ENCODE peak calls at places on chromosomes 12 and 14, in four cellular contexts. One of them, this sample, is unnamed.
A peak's percentile ranks its signal among the peaks of the same experiment; 100 is the strongest.

GRCh38 chr12:113712481-113712880 is 240.8 kb upstream of the LHX5 start:
- DNase-seq in GM20000: no peak
- DNase-seq in osteoblast: no peak
- DNase-seq in Peyer's patch: no peak
- DNase-seq in this sample: peak; percentile 40

GRCh38 chr14:56807586-56808168 is 2.6 kb downstream of the OTX2 start:
- DNase-seq in GM20000: no peak
- DNase-seq in osteoblast: no peak
- DNase-seq in Peyer's patch: no peak
- DNase-seq in this sample: peak; percentile 29

GRCh38 chr14:101068293-101068957 is 164.9 kb upstream of the RTL1 start:
- DNase-seq in GM20000: no peak
- DNase-seq in osteoblast: no peak
- DNase-seq in Peyer's patch: peak; percentile 31
- DNase-seq in this sample: peak; percentile 76

GRCh38 chr12:32997471-32997870 is 100.9 kb upstream of the PKP2 start:
- DNase-seq in GM20000: no peak
- DNase-seq in osteoblast: no peak
- DNase-seq in Peyer's patch: no peak
- DNase-seq in this sample: no peak

GRCh38 chr12:29157486-29157946 is 8.4 kb downstream of the FAR2 start:
- DNase-seq in GM20000: no peak
- DNase-seq in osteoblast: no peak
- DNase-seq in Peyer's patch: no peak
- DNase-seq in this sample: no peak

GRCh38 chr14:98599082-98599481 is 672.9 kb downstream of the BCL11B start:
- DNase-seq in GM20000: no peak
- DNase-seq in osteoblast: no peak
- DNase-seq in Peyer's patch: no peak
- DNase-seq in this sample: no peak

GRCh38 chr12:121791671-121792496 is 1.6 kb downstream of the RHOF start:
- DNase-seq in GM20000: no peak
- DNase-seq in osteoblast: peak; percentile 81
- DNase-seq in Peyer's patch: peak; percentile 91
- DNase-seq in this sample: no peak

GRCh38 chr12:47078086-47078395 is 1.4 kb upstream of the PCED1B start:
- DNase-seq in GM20000: no peak
- DNase-seq in osteoblast: no peak
- DNase-seq in Peyer's patch: no peak
- DNase-seq in this sample: no peak

GRCh38 chr14:103143535-103143934 is 20.3 kb downstream of the TNFAIP2 start:
- DNase-seq in GM20000: no peak
- DNase-seq in osteoblast: no peak
- DNase-seq in Peyer's patch: no peak
- DNase-seq in this sample: no peak

GRCh38 chr12:96210376-96211055 is 16.3 kb downstream of the ELK3 start:
- DNase-seq in GM20000: peak; percentile 35
- DNase-seq in osteoblast: no peak
- DNase-seq in Peyer's patch: peak; percentile 68
- DNase-seq in this sample: no peak

GRCh38 chr14:61388976-61389576 is 67.7 kb downstream of the PRKCH start:
- DNase-seq in GM20000: no peak
- DNase-seq in osteoblast: no peak
- DNase-seq in Peyer's patch: no peak
- DNase-seq in this sample: no peak

GRCh38 chr12:93325855-93326254 is 51.9 kb upstream of the NUDT4 start:
- DNase-seq in GM20000: no peak
- DNase-seq in osteoblast: peak; percentile 50
- DNase-seq in Peyer's patch: no peak
- DNase-seq in this sample: no peak

GRCh38 chr14:105075364-105076295 is 10.4 kb upstream of the GPR132 start:
- DNase-seq in GM20000: peak; percentile 89
- DNase-seq in osteoblast: peak; percentile 87
- DNase-seq in Peyer's patch: peak; percentile 81
- DNase-seq in this sample: peak; percentile 62

GRCh38 chr14:101226603-101227425 is 323.3 kb upstream of the RTL1 start:
- DNase-seq in GM20000: no peak
- DNase-seq in osteoblast: no peak
- DNase-seq in Peyer's patch: no peak
- DNase-seq in this sample: no peak

GRCh38 chr12:132300789-132301722 is 28.3 kb downstream of the GALNT9 start:
- DNase-seq in GM20000: no peak
- DNase-seq in osteoblast: no peak
- DNase-seq in Peyer's patch: no peak
- DNase-seq in this sample: peak; percentile 59

GRCh38 chr12:107306141-107306670 is 212.9 kb upstream of the CRY1 start:
- DNase-seq in GM20000: no peak
- DNase-seq in osteoblast: no peak
- DNase-seq in Peyer's patch: no peak
- DNase-seq in this sample: no peak

GRCh38 chr12:113040722-113041168 is 15.8 kb upstream of the DTX1 start:
- DNase-seq in GM20000: no peak
- DNase-seq in osteoblast: no peak
- DNase-seq in Peyer's patch: peak; percentile 67
- DNase-seq in this sample: no peak

GRCh38 chr12:108842364-108842763 is 15.0 kb downstream of the SSH1 start:
- DNase-seq in GM20000: no peak
- DNase-seq in osteoblast: no peak
- DNase-seq in Peyer's patch: no peak
- DNase-seq in this sample: no peak

GRCh38 chr14:65356327-65356836 is 56.1 kb upstream of the FUT8 start:
- DNase-seq in GM20000: no peak
- DNase-seq in osteoblast: peak; percentile 83
- DNase-seq in Peyer's patch: peak; percentile 67
- DNase-seq in this sample: no peak

GRCh38 chr12:72017054-72017651 is 78.5 kb downstream of the TPH2 start:
- DNase-seq in GM20000: peak; percentile 58
- DNase-seq in osteoblast: peak; percentile 25
- DNase-seq in Peyer's patch: peak; percentile 80
- DNase-seq in this sample: peak; percentile 74

GRCh38 chr14:38404616-38405015 is 148.7 kb upstream of the CLEC14A start:
- DNase-seq in GM20000: no peak
- DNase-seq in osteoblast: no peak
- DNase-seq in Peyer's patch: no peak
- DNase-seq in this sample: no peak

GRCh38 chr14:35789651-35790050 is 19.4 kb downstream of the RALGAPA1 start:
- DNase-seq in GM20000: no peak
- DNase-seq in osteoblast: no peak
- DNase-seq in Peyer's patch: no peak
- DNase-seq in this sample: no peak

GRCh38 chr14:100617715-100618693 is 30.8 kb upstream of the BEGAIN start:
- DNase-seq in GM20000: no peak
- DNase-seq in osteoblast: peak; percentile 83
- DNase-seq in Peyer's patch: peak; percentile 47
- DNase-seq in this sample: no peak

GRCh38 chr12:122983789-122984515 is 3.5 kb downstream of the ARL6IP4 start:
- DNase-seq in GM20000: no peak
- DNase-seq in osteoblast: peak; percentile 95
- DNase-seq in Peyer's patch: no peak
- DNase-seq in this sample: no peak

GRCh38 chr12:107497231-107497630 is 188.4 kb upstream of the PWP1 start:
- DNase-seq in GM20000: no peak
- DNase-seq in osteoblast: no peak
- DNase-seq in Peyer's patch: no peak
- DNase-seq in this sample: no peak

GRCh38 chr12:100845095-100845494 is 50.5 kb downstream of the ANO4 start:
- DNase-seq in GM20000: no peak
- DNase-seq in osteoblast: no peak
- DNase-seq in Peyer's patch: no peak
- DNase-seq in this sample: no peak

GRCh38 chr12:87054225-87054624 is 798.0 kb upstream of the MGAT4C start:
- DNase-seq in GM20000: no peak
- DNase-seq in osteoblast: no peak
- DNase-seq in Peyer's patch: no peak
- DNase-seq in this sample: no peak

GRCh38 chr12:11981174-11981733 is 89.5 kb upstream of the BCL2L14 start:
- DNase-seq in GM20000: peak; percentile 71
- DNase-seq in osteoblast: peak; percentile 71
- DNase-seq in Peyer's patch: no peak
- DNase-seq in this sample: no peak

GRCh38 chr12:52413787-52414345 is 7.7 kb upstream of the KRT82 start:
- DNase-seq in GM20000: no peak
- DNase-seq in osteoblast: no peak
- DNase-seq in Peyer's patch: no peak
- DNase-seq in this sample: no peak
- TF ChIP-seq CTCF in GM20000: no peak
- TF ChIP-seq CTCF in osteoblast: no peak
- TF ChIP-seq CTCF in Peyer's patch: no peak
- TF ChIP-seq CTCF in this sample: no peak

DNA sequence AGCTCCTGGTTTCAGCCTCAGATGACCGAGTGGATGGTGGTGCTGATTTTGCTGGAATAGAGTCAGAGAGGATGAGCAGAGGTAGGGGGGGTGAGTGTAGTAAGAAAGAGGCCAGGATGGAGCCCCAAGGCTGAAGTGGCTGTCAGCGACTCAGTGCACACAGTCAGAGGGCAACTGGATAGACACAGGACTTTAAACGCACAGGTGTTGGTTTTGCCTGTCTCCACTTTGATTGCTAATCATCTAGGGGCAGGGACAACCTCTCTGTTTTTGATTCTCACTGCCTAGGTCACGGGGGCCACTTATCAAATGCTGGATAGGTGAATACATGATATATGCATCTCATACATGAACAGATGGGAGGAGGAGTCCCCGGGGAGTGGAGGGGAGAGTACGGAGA is 99.5 kb downstream of the EGLN3 start:
- DNase-seq in GM20000: no peak
- DNase-seq in osteoblast: no peak
- DNase-seq in Peyer's patch: no peak
- DNase-seq in this sample: peak; percentile 57
- TF ChIP-seq CTCF in GM20000: no peak
- TF ChIP-seq CTCF in osteoblast: no peak
- TF ChIP-seq CTCF in Peyer's patch: no peak
- TF ChIP-seq CTCF in this sample: no peak

DNA sequence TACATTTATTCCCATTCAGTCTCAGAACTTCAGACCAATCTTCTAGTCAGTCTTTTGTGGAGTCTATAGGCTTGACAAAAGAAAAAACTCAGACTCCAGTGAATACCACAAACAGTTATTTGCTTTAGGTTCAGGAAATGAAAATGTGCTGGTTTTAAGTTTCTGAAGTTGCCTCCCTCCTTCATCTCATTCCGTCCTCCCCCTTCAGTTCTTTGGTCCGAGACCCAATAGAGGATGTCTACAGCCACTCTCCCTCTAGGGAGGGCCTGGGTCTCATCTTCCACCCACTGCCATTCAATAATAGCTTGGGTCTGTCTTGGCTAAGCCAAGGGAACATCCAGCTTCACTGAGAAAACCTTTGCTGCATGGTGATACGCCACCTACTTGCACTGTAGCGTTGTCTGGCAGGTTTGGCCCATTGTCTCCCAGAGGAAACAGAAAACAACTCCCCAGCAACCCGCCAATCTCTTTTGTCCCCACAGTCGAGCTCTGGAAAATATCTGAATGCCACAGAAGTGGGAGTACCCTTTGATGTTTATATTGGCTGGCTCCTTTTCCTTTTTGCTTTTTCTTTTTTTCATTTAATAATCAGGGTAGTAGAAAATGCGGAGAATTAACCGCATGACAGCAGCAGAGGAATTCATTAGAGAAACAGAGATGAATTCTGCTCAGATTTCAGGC is 380.0 kb downstream of the RAD51B start:
- DNase-seq in GM20000: no peak
- DNase-seq in osteoblast: peak; percentile 31
- DNase-seq in Peyer's patch: no peak
- DNase-seq in this sample: no peak
- TF ChIP-seq CTCF in GM20000: no peak
- TF ChIP-seq CTCF in osteoblast: no peak
- TF ChIP-seq CTCF in Peyer's patch: no peak
- TF ChIP-seq CTCF in this sample: no peak

DNA sequence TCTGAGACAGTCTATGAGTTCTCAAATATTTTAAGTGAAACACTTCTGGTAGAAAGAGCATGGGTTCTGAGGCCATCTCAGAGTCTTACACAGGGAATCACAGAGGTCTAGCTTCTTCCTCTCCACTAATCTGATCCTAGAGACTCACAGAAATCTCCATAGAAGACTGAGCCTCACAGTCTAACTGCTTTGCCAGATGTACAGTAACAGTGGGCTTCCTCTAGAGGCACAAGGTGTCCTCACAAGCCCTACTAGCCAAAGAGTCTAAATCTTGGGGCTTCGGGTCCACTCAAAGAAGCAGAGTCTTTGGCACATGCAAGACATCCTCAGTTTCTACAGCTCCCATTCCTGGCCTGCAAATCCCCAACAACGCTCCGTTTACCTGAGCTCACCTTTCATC is 14.1 kb downstream of the OR6J1 start:
- DNase-seq in GM20000: no peak
- DNase-seq in osteoblast: no peak
- DNase-seq in Peyer's patch: no peak
- DNase-seq in this sample: no peak
- TF ChIP-seq CTCF in GM20000: no peak
- TF ChIP-seq CTCF in osteoblast: no peak
- TF ChIP-seq CTCF in Peyer's patch: no peak
- TF ChIP-seq CTCF in this sample: no peak

DNA sequence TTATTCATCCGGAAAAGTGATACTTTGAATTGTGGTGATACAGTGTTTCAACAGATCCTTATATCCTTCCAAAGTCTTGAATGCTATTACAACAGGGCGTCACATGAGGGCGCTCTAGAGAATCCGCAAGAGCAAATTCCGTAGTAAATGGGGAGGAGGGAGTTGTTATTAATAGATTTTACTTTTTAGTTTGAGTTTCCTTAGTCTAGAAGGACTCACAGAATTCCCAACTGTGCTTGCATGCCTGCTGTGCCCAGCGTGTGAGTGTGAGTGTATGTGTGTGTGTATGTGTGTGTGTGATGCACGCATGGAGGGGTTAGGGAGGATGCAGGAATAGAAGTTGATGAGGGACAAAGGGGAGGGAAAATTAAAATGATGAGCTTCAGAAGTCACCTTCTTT is 375.3 kb downstream of the C12orf75 start:
- DNase-seq in GM20000: peak; percentile 23
- DNase-seq in osteoblast: peak; percentile 59
- DNase-seq in Peyer's patch: peak; percentile 54
- DNase-seq in this sample: peak; percentile 59
- TF ChIP-seq CTCF in GM20000: peak; percentile 61
- TF ChIP-seq CTCF in osteoblast: peak; percentile 84
- TF ChIP-seq CTCF in Peyer's patch: peak; percentile 55
- TF ChIP-seq CTCF in this sample: peak; percentile 84